ENCODE peak calls at places on chromosomes 13 and 19, in six cellular contexts. R, V, I, E, F and O are unnamed samples.

GRCh38 chr13:106318941-106319411 is 216.5 kb downstream of the EFNB2 start:
- DNase-seq in R (no peak), V (no peak), I (no peak), E (no peak), F (peak), O (no peak)

GRCh38 chr13:39855236-39855635 is 199.8 kb downstream of the COG6 start:
- DNase-seq in R (no peak), V (no peak), I (no peak), E (no peak), F (no peak), O (no peak)

GRCh38 chr13:113845055-113845454 is 18.8 kb downstream of the GAS6 start:
- DNase-seq in R (no peak), V (no peak), I (no peak), E (peak), F (no peak), O (no peak)

GRCh38 chr19:45528744-45529453 is 21.6 kb downstream of the VASP start:
- DNase-seq in R (peak), V (no peak), I (peak), E (peak), F (no peak), O (peak)

GRCh38 chr13:89750371-89750770 is 1597.1 kb upstream of the MIR17HG start:
- DNase-seq in R (no peak), V (no peak), I (no peak), E (no peak), F (no peak), O (no peak)

GRCh38 chr13:45838171-45838745 is 13.3 kb downstream of the SIAH3 start:
- DNase-seq in R (no peak), V (no peak), I (no peak), E (no peak), F (no peak), O (no peak)

GRCh38 chr13:98746968-98747367 is 5.5 kb downstream of the SLC15A1 start:
- DNase-seq in R (no peak), V (peak), I (no peak), E (peak), F (no peak), O (no peak)

GRCh38 chr19:33395561-33396550 is 22.3 kb downstream of the CEBPG start:
- DNase-seq in R (peak), V (no peak), I (no peak), E (no peak), F (peak), O (peak)

GRCh38 chr13:107200491-107200890 is 632.6 kb upstream of the ARGLU1 start:
- DNase-seq in R (no peak), V (no peak), I (no peak), E (no peak), F (peak), O (no peak)

GRCh38 chr19:47369923-47370625 is 21.0 kb downstream of the DHX34 start:
- DNase-seq in R (no peak), V (no peak), I (peak), E (no peak), F (peak), O (no peak)

GRCh38 chr19:53980553-53981407 is 10.7 kb upstream of the CACNG6 start:
- DNase-seq in R (no peak), V (no peak), I (no peak), E (no peak), F (peak), O (peak)

GRCh38 chr13:19646062-19646461 is 12.6 kb downstream of the MPHOSPH8 start:
- DNase-seq in R (no peak), V (no peak), I (no peak), E (no peak), F (no peak), O (no peak)

GRCh38 chr13:52968074-52968700 is 60.4 kb upstream of the OLFM4 start:
- DNase-seq in R (peak), V (peak), I (peak), E (peak), F (peak), O (peak)

GRCh38 chr19:47047272-47047930 is 1.0 kb downstream of the TMEM160 start:
- DNase-seq in R (no peak), V (no peak), I (no peak), E (no peak), F (no peak), O (no peak)

GRCh38 chr19:6773323-6773931 is 919 bp downstream of the VAV1 start:
- DNase-seq in R (peak), V (no peak), I (no peak), E (peak), F (no peak), O (no peak)

GRCh38 chr13:43831088-43831487 is 44.3 kb upstream of the ENOX1 start:
- DNase-seq in R (no peak), V (no peak), I (no peak), E (no peak), F (peak), O (no peak)

GRCh38 chr13:46097015-46097414 is 7.8 kb downstream of the CPB2 start:
- DNase-seq in R (no peak), V (no peak), I (no peak), E (no peak), F (no peak), O (no peak)

GRCh38 chr13:111304041-111304544 is 16.3 kb upstream of the TEX29 start:
- DNase-seq in R (no peak), V (no peak), I (no peak), E (peak), F (no peak), O (no peak)

GRCh38 chr13:110450941-110451340 is 110.6 kb downstream of the RAB20 start:
- DNase-seq in R (no peak), V (peak), I (no peak), E (no peak), F (no peak), O (no peak)

DNA sequence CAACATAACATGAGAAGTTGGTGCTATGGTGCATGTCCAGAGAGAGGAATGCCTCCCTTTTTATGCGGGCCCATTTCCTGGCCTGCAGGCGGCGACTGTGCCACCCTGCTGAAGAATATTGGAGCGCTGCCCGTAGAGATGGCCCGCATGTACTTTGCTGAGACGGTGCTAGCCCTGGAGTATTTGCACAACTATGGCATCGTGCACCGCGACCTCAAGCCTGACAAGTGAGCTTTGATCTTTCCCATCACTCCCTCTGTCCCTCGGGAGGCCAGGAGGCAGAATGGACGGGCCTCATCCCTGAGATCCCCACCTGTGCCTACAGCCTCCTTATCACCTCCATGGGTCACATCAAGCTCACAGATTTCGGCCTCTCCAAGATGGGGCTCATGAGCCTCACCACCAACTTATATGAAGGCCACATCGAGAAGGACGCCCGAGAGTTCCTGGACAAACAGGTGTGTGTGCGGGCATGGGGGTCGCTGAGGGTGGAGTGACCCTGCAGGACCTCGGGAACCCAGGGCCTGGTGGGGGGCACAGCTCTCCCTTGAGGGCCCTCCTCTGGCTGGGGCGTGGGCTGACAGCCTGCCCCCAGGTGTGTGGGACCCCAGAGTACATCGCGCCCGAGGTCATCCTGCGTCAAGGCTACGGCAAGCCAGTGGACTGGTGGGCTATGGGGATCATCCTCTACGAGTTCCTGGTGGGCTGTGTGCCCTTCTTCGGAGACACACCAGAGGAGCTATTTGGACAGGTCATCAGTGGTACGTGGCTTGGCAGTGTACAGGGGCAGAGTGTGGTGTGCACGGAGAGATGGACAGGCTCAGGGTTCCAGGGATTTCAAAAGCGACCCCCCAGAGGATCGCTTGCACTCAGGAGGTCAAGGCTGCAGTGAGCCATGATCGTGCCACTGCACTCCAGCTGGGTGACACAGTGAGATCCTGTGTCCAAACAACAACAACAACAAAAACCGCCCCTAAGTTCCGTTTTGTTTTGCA is 16.2 kb downstream of the DNASE2 start:
- DNase-seq in R (peak), V (no peak), I (no peak), E (no peak), F (no peak), O (no peak)
- TF ChIP-seq POLR2A in R (no peak), V (no peak), I (no peak), E (no peak), F (no peak), O (no peak)

GRCh38 chr13:47790755-47791154 is 210.3 kb downstream of the SUCLA2 start:
- DNase-seq in R (no peak), V (no peak), I (no peak), E (no peak), F (no peak), O (no peak)

GRCh38 chr13:47798194-47798593 is 202.9 kb downstream of the SUCLA2 start:
- DNase-seq in R (no peak), V (no peak), I (no peak), E (no peak), F (no peak), O (no peak)

GRCh38 chr13:47798906-47799305 is 202.2 kb downstream of the SUCLA2 start:
- DNase-seq in R (no peak), V (no peak), I (no peak), E (no peak), F (peak), O (no peak)

GRCh38 chr13:47796816-47797215 is 204.3 kb downstream of the SUCLA2 start:
- DNase-seq in R (no peak), V (no peak), I (no peak), E (no peak), F (no peak), O (no peak)

GRCh38 chr13:47794963-47795362 is 206.1 kb downstream of the SUCLA2 start:
- DNase-seq in R (no peak), V (no peak), I (no peak), E (no peak), F (peak), O (no peak)
- TF ChIP-seq CTCF in R (no peak), V (no peak), I (peak), E (no peak), F (peak), O (peak)

GRCh38 chr19:18468517-18468916 is 30.6 kb upstream of the ISYNA1 start:
- DNase-seq in R (no peak), V (no peak), I (no peak), E (no peak), F (no peak), O (no peak)
- TF ChIP-seq POLR2A in R (no peak), V (no peak), I (no peak), E (no peak), F (no peak), O (no peak)

GRCh38 chr13:42048625-42049453 is at the start of gene DGKH:
- DNase-seq in R (peak), V (peak), I (peak), E (peak), F (peak), O (peak)
- TF ChIP-seq CTCF in R (no peak), V (no peak), I (no peak), E (no peak), F (peak), O (no peak)

GRCh38 chr19:49931293-49932040 is 2.2 kb upstream of the NUP62 start:
- DNase-seq in R (no peak), V (no peak), I (no peak), E (no peak), F (no peak), O (no peak)
- TF ChIP-seq POLR2A in R (no peak), V (no peak), I (no peak), E (no peak), F (no peak), O (no peak)

GRCh38 chr13:23711355-23711754 is 141.1 kb downstream of the TNFRSF19 start:
- DNase-seq in R (no peak), V (no peak), I (no peak), E (no peak), F (no peak), O (no peak)

GRCh38 chr13:23710366-23710765 is 140.2 kb downstream of the TNFRSF19 start:
- DNase-seq in R (no peak), V (no peak), I (no peak), E (no peak), F (peak), O (no peak)

GRCh38 chr13:23707674-23708073 is 137.5 kb downstream of the TNFRSF19 start:
- DNase-seq in R (no peak), V (no peak), I (no peak), E (no peak), F (peak), O (no peak)

GRCh38 chr13:23705578-23705977 is 135.4 kb downstream of the TNFRSF19 start:
- DNase-seq in R (no peak), V (no peak), I (no peak), E (no peak), F (peak), O (no peak)

DNA sequence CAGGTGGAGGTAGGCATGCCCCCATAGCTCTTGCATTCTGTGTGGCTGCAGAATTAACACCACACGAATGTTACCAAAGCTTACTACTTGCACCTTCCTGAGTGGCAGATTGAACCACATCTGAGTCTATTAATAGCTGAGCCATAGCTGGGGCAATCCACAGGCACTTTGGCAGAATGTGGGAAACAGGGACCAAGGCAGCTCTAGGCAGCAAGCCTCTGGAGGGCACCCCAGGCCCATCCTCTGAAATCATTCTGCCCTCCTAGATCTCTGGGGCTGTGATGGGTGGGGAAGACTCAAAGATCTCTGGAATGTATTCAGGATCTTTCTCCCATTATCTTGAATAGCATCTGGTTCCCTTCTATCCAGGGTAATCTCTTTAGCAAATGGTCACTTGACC is 139.3 kb downstream of the TNFRSF19 start:
- DNase-seq in R (no peak), V (no peak), I (no peak), E (no peak), F (peak), O (no peak)
- TF ChIP-seq CTCF in R (no peak), V (no peak), I (no peak), E (no peak), F (peak), O (no peak)

DNA sequence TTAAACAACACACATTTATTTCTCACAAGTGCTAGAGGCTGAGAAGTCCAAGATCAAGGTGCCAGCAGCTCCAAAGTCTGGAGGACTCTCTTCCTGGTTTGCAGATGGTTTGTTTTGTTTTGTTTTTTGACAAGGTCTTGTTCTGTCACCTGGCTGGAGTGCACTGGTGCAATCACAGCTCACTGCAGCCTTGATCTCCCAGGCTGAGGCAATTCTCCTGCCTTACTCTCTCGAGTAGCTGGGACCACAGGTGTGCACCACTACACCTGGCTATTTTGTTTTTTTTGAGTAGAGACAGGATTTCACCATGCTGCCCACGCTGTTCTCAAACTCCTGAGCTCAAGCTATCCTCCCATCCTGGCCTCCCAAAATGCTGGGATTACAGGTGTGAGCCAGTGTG is 15.5 kb downstream of the APLP1 start:
- DNase-seq in R (no peak), V (no peak), I (no peak), E (no peak), F (no peak), O (no peak)
- TF ChIP-seq POLR2A in R (no peak), V (no peak), I (no peak), E (no peak), F (no peak), O (no peak)

DNA sequence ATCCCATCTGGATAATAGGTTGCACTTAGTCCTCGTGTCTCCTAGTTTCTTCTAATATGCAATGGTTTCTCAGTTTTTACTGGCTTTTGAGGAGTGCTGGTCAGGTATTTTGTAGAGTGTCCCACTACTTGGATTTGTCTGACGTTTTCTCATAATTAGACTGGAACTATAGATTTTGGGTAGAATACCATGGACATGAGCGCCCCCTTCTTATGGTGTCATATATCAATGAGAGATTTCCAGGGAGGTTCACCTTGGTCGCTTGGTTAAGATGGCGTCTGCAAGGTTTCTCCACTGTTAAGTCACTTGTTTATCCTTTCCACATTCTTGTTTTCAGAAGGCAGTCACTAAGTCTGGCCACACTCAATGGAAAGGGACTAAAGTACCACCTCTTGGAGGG is 6.7 kb downstream of the SOHLH2 start:
- DNase-seq in R (no peak), V (no peak), I (no peak), E (no peak), F (no peak), O (no peak)
- TF ChIP-seq CTCF in R (no peak), V (no peak), I (no peak), E (no peak), F (peak), O (no peak)